ENCODE peak calls at places on chromosomes 7 and 10, in four cellular contexts. I is PC-3, M is GM23248, P is hepatocyte. Y is an unnamed sample.

GRCh38 chr7:17787257-17787656 is 153.0 kb downstream of the SNX13 start:
- DNase-seq in P (no peak), I (peak; percentile 62), M (no peak), Y (no peak)

GRCh38 chr7:97215556-97215955 is 98.1 kb downstream of the SDHAF3 start:
- DNase-seq in I (no peak), M (no peak), P (peak; percentile 15), Y (peak; percentile 52)

GRCh38 chr7:34320926-34321609 is 336.9 kb upstream of the NPSR1 start:
- DNase-seq in I (peak; percentile 74), M (peak; percentile 80), P (peak; percentile 82), Y (peak; percentile 79)

GRCh38 chr10:110137142-110137545 is 70.3 kb upstream of the MXI1 start:
- DNase-seq in I (peak; percentile 72), P (peak; percentile 84), M (peak; percentile 88), Y (peak; percentile 70)

GRCh38 chr7:105284014-105284413 is 104.7 kb downstream of the SRPK2 start:
- DNase-seq in P (no peak), I (no peak), M (no peak), Y (no peak)

GRCh38 chr7:125347264-125347663 is 417.6 kb upstream of the POT1 start:
- DNase-seq in M (no peak), I (no peak), P (no peak), Y (no peak)

GRCh38 chr7:91634485-91635177 is 245.9 kb downstream of the MTERF1 start:
- DNase-seq in M (no peak), I (peak; percentile 53), P (no peak), Y (no peak)

GRCh38 chr10:71085689-71086438 is 126.5 kb upstream of the UNC5B start:
- DNase-seq in I (no peak), M (no peak), P (peak; percentile 2), Y (peak; percentile 98)

GRCh38 chr7:142389544-142389943 is 131.7 kb upstream of the PRSS58 start:
- DNase-seq in M (no peak), P (peak; percentile 64), I (no peak), Y (no peak)

GRCh38 chr10:17735166-17735941 is 16.6 kb upstream of the TMEM236 start:
- DNase-seq in M (no peak), P (no peak), I (no peak), Y (no peak)

GRCh38 chr7:80902035-80902434 is 16.8 kb downstream of the SEMA3C start:
- DNase-seq in P (no peak), M (no peak), I (peak; percentile 24), Y (no peak)

GRCh38 chr10:75226055-75226454 is 9.7 kb downstream of the COMTD1 start:
- DNase-seq in I (no peak), M (no peak), P (no peak), Y (no peak)

GRCh38 chr10:17787087-17787942 is 21.8 kb upstream of the MRC1 start:
- DNase-seq in M (peak; percentile 97), P (peak; percentile 78), I (peak; percentile 81), Y (no peak)

GRCh38 chr10:13690281-13690825 is 103.6 kb downstream of the PRPF18 start:
- DNase-seq in M (no peak), I (no peak), P (no peak), Y (peak; percentile 63)

GRCh38 chr10:33473688-33474087 is 139.2 kb upstream of the NRP1 start:
- DNase-seq in M (no peak), P (no peak), I (no peak), Y (no peak)

GRCh38 chr10:129694633-129695356 is 227.8 kb downstream of the MGMT start:
- DNase-seq in P (peak; percentile 46), I (no peak), M (peak; percentile 4), Y (no peak)

GRCh38 chr7:351256-351655 is 61.3 kb downstream of the FOXL3 start:
- DNase-seq in P (no peak), I (no peak), M (no peak), Y (no peak)

GRCh38 chr7:37759519-37759918 is 76.0 kb downstream of the GPR141 start:
- DNase-seq in M (no peak), P (no peak), I (no peak), Y (peak; percentile 46)

GRCh38 chr10:78900715-78901430 is 167.9 kb upstream of the ZMIZ1 start:
- DNase-seq in I (no peak), P (no peak), M (no peak), Y (no peak)

GRCh38 chr10:69087600-69088470 is at the start of gene SRGN:
- DNase-seq in P (no peak), I (peak; percentile 99), M (peak; percentile 74), Y (no peak)

GRCh38 chr7:104179178-104179577 is 28.6 kb downstream of the ORC5 start:
- DNase-seq in P (no peak), M (no peak), I (peak; percentile 4), Y (peak; percentile 5)

GRCh38 chr7:111647881-111648280 is 85.6 kb upstream of the IMMP2L start:
- DNase-seq in P (no peak), M (no peak), I (no peak), Y (no peak)

GRCh38 chr10:89213191-89213808 is 6.2 kb upstream of the CH25H start:
- DNase-seq in I (peak; percentile 55), M (peak; percentile 79), P (peak; percentile 60), Y (peak; percentile 54)

GRCh38 chr10:29648114-29648982 is 13.6 kb upstream of the SVIL start:
- DNase-seq in I (no peak), P (no peak), M (peak; percentile 44), Y (no peak)

GRCh38 chr10:119370972-119371703 is 163.8 kb downstream of the GRK5 start:
- DNase-seq in I (no peak), M (peak; percentile 95), P (no peak), Y (no peak)

GRCh38 chr10:112295853-112296830 is 12.9 kb downstream of the TECTB start:
- DNase-seq in P (no peak), I (no peak), M (peak; percentile 71), Y (no peak)

GRCh38 chr10:1048349-1048731 is 579 bp downstream of the IDI1 start:
- DNase-seq in P (no peak), I (peak; percentile 2), M (no peak), Y (no peak)

GRCh38 chr7:51471199-51472016 is 154.8 kb upstream of the COBL start:
- DNase-seq in P (no peak), M (no peak), I (no peak), Y (peak; percentile 83)

GRCh38 chr7:110595694-110596093 is 495.2 kb upstream of the LRRN3 start:
- DNase-seq in M (no peak), I (no peak), P (no peak), Y (peak; percentile 8)

GRCh38 chr10:132606536-132607316 is 69.1 kb downstream of the INPP5A start:
- DNase-seq in P (no peak), M (no peak), I (no peak), Y (no peak)

GRCh38 chr10:53580465-53580864 is 807.9 kb upstream of the MBL2 start:
- DNase-seq in P (no peak), M (no peak), I (no peak), Y (no peak)

GRCh38 chr10:51023611-51024010 is 50.7 kb upstream of the PRKG1 start:
- DNase-seq in P (no peak), M (no peak), I (no peak), Y (no peak)

GRCh38 chr10:37857287-37858211 is at the start of gene ZNF248:
- DNase-seq in P (no peak), M (peak; percentile 100), I (peak; percentile 100), Y (no peak)

GRCh38 chr10:100109670-100110069 is 28.0 kb upstream of the CPN1 start:
- DNase-seq in P (no peak), M (no peak), I (no peak), Y (no peak)

GRCh38 chr7:80018941-80019808 is 115.5 kb upstream of the GNAI1 start:
- DNase-seq in I (peak; percentile 56), M (peak; percentile 56), P (peak; percentile 70), Y (peak; percentile 79)

GRCh38 chr7:31864646-31865045 is 177.6 kb downstream of the PPP1R17 start:
- DNase-seq in I (peak; percentile 2), M (no peak), P (no peak), Y (no peak)

GRCh38 chr10:16304311-16304710 is 132.5 kb upstream of the PTER start:
- DNase-seq in I (no peak), P (no peak), M (no peak), Y (no peak)

DNA sequence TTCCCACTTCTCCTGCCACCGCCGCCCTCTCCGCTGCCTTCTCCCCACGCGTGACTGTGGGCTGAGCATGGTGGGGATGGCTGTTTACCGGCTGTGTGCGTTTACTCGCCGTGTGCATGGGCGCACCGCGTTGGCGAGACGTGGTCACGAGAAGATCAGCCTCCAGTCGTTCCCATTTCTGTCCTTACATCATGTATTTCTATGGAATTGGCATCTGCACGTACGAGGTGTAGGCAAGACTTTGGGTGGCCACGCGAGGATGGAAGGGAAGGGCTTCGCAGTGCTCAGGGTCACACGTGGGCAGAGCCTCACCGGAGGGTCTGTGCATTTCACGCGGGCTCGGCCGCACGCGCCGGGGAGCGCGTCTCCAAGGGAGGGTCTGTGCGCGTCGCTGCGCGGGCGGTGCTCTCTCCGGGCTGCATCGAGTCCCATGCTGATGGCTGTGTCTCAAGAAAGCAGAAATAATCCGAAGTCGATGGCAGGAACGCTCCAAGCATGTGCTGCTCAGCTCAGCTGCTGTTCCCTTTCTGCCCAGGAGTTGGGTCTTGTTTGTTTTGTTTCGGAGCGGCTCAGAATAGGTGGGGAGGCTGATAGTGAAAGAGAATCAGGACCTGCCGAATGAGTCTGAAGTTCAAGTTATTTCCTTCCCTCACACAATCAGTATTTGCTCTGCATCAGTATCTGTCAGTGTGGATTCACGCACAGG is 973 bp downstream of the CAMK1D start:
- DNase-seq in M (peak; percentile 54), I (peak; percentile 13), P (peak; percentile 59), Y (peak; percentile 70)
- TF ChIP-seq EZH2 in M (no peak), I (no peak), P (no peak), Y (peak; percentile 48)

GRCh38 chr7:99004781-99005500 is 126.6 kb downstream of the TRRAP start:
- DNase-seq in I (no peak), P (no peak), M (no peak), Y (no peak)
- H3K27ac ChIP-seq in I (no peak overlapping the region), P (no peak overlapping the region), M (no peak overlapping the region), Y (no peak overlapping the region)

GRCh38 chr10:91601212-91601611 is 31.7 kb downstream of the PPP1R3C start:
- DNase-seq in M (no peak), I (no peak), P (no peak), Y (no peak)

GRCh38 chr10:91596821-91597396 is 36.0 kb downstream of the PPP1R3C start:
- DNase-seq in M (peak; percentile 85), I (peak; percentile 64), P (no peak), Y (no peak)

GRCh38 chr10:91602449-91602848 is 30.4 kb downstream of the PPP1R3C start:
- DNase-seq in P (no peak), I (no peak), M (no peak), Y (no peak)

GRCh38 chr10:91597397-91597881 is 35.4 kb downstream of the PPP1R3C start:
- DNase-seq in P (peak; percentile 61), I (no peak), M (peak; percentile 42), Y (no peak)

GRCh38 chr10:91598211-91598981 is 34.5 kb downstream of the PPP1R3C start:
- DNase-seq in M (peak; percentile 89), I (peak; percentile 77), P (peak; percentile 36), Y (no peak)
- TF ChIP-seq EZH2 in M (no peak), I (no peak), P (no peak), Y (no peak)

DNA sequence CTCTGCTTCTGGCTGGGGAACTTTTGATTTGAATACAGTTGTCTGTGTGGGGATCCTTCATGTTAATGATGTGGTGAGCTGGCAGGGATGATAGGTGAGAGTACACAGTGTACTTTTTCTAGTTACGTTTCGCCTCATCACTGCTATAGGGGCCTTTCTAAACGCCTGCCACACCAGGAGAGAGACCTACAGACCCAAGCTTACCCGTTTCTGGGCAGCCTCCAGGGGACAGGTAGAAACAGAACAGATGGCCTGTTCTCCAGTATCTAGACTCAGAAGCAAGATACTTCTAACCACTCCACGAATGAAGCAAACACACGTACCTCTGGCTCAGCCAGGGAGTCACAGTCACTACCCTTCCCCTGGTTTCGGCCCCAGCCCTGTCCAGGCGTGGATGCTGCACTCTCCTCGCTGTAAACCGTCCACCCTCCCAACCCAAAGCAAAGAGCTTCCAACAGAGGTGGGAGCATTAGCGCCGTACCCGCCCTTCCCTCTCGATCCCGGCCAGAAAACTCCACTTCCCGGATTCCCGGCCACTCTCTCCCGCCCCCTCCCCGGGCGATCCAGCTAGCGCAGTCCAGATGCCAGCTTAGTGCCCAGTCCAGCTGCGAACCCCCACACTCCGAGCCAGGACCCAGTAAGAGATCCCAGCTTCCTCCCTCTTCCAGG is 1.2 kb downstream of the CCDC6 start:
- DNase-seq in I (peak; percentile 42), M (peak; percentile 57), P (peak; percentile 60), Y (peak; percentile 68)
- H3K27ac ChIP-seq in I (peak overlapping the region; percentile 3), M (peak overlapping the region; percentile 46), P (peak overlapping the region; percentile 95), Y (no peak overlapping the region)